ENCODE peak calls at places on chromosomes 13 and 19, in six cellular contexts. V, G, R, A, T and W are unnamed samples. For H3K36me3, the result is how much of the 10 kb centered on the place peaks cover.

GRCh38 chr13:91406619-91407018 is 8.2 kb downstream of the GPC5 start:
- DNase-seq in V (peak), T (peak), R (peak), A (peak), G (peak), W (peak)

GRCh38 chr19:6125571-6125989 is 9.9 kb upstream of the ACSBG2 start:
- DNase-seq in T (peak), A (peak), G (peak), R (peak), V (peak), W (peak)

GRCh38 chr19:51600940-51601575 is 29.1 kb downstream of the SIGLEC5 start:
- DNase-seq in V (no peak), R (no peak), G (peak), T (no peak), A (no peak), W (no peak)

GRCh38 chr13:108368240-108368898 is 98.9 kb downstream of the TNFSF13B start:
- DNase-seq in T (no peak), R (no peak), V (no peak), A (no peak), G (no peak), W (no peak)

GRCh38 chr19:31141301-31141700 is 207.9 kb downstream of the TSHZ3 start:
- DNase-seq in V (peak), A (no peak), T (no peak), G (no peak), R (no peak), W (no peak)

GRCh38 chr19:54696766-54697165 is 27.5 kb upstream of the KIR3DL3 start:
- DNase-seq in A (no peak), V (no peak), T (no peak), G (no peak), R (no peak), W (no peak)

GRCh38 chr19:55484571-55485438 is at the start of gene NAT14:
- DNase-seq in R (peak), V (peak), G (peak), A (peak), T (peak), W (peak)

GRCh38 chr19:29520390-29520789 is 5.4 kb upstream of the VSTM2B start:
- DNase-seq in R (no peak), A (no peak), V (no peak), G (no peak), T (no peak), W (no peak)

GRCh38 chr13:24745516-24745860 is 18.5 kb upstream of the RNF17 start:
- DNase-seq in T (no peak), G (no peak), V (no peak), R (no peak), A (no peak), W (no peak)

GRCh38 chr13:73467103-73467502 is 408.3 kb downstream of the KLF5 start:
- DNase-seq in T (peak), R (no peak), G (no peak), A (no peak), V (peak), W (peak)

GRCh38 chr19:4707956-4708650 is 15.5 kb downstream of the DPP9 start:
- DNase-seq in A (no peak), R (no peak), V (peak), T (no peak), G (no peak), W (peak)

GRCh38 chr19:1153891-1154730 is 20.0 kb downstream of the SBNO2 start:
- DNase-seq in G (no peak), R (no peak), T (no peak), V (no peak), A (no peak), W (no peak)
- H3K36me3 ChIP-seq in G (under half), R (under half), T (under half), V (under half), A (under half), W (under half)

GRCh38 chr19:19491321-19492025 is 23.9 kb downstream of the TSSK6 start:
- DNase-seq in A (no peak), R (no peak), V (no peak), T (no peak), G (no peak), W (no peak)

GRCh38 chr19:19490247-19490968 is 24.9 kb downstream of the TSSK6 start:
- DNase-seq in A (peak), G (peak), V (peak), R (peak), T (peak), W (peak)

GRCh38 chr19:19489804-19490204 is 25.5 kb downstream of the TSSK6 start:
- DNase-seq in T (no peak), G (no peak), R (peak), A (peak), V (no peak), W (no peak)

GRCh38 chr19:19493841-19494546 is 21.4 kb downstream of the TSSK6 start:
- DNase-seq in T (no peak), A (no peak), V (no peak), R (no peak), G (no peak), W (peak)

GRCh38 chr19:19492026-19492610 is 23.2 kb downstream of the TSSK6 start:
- DNase-seq in T (no peak), G (no peak), R (no peak), A (no peak), V (no peak), W (no peak)
- H3K36me3 ChIP-seq in T (under half), G (under half), R (under half), A (under half), V (under half), W (under half)

GRCh38 chr13:37011788-37012187 is 11.2 kb downstream of the EXOSC8 start:
- DNase-seq in R (no peak), A (no peak), T (no peak), V (no peak), G (no peak), W (no peak)
- H3K36me3 ChIP-seq in R (half or more), A (under half), T (under half), V (under half), G (under half), W (half or more)

GRCh38 chr19:18932216-18932841 is 8.7 kb downstream of the HOMER3 start:
- DNase-seq in G (peak), T (peak), R (peak), V (peak), A (peak), W (peak)
- H3K36me3 ChIP-seq in G (under half), T (under half), R (under half), V (under half), A (under half), W (under half)

DNA sequence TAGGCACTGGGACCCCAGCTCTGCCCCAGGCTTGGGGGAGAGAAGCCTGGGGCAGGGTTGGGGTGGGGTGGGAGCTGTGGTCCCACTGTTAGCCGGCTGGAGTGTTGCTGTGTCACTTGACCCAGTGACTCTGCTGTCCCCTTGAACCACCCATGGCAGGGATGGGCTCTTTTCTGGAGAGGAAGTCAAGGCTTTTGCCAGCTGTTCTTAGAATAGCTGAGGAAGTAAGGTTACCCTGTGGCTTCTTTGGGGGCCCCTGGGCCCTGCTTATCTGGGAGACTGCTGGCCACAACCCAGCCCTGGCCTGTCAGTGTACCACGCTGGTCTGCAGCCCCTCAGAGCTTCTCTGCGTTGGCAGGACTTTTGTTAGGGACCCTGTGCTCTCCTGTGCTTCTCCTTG is 9.1 kb downstream of the PNPLA6 start:
- DNase-seq in R (no peak), G (no peak), V (no peak), T (no peak), A (no peak), W (no peak)
- H3K36me3 ChIP-seq in R (under half), G (under half), V (under half), T (under half), A (under half), W (under half)

DNA sequence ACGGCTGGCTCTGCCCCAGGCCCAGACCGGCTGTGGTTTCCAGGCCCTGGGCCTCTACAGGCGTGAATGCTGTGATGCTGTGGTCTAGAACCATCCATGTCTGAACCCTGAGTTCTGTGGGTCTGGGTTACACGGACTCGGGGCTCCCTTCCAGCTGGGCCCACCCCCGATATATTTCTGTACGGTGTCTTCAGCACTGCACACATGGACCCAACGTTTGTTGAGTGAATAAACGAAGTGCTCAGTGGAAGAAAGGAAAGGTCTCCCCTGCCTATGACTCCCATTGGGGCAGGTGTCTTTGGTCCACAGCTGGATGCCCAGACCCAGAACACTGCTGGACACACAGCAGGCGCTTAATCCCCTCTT is 6.7 kb downstream of the TEKTIP1 start:
- DNase-seq in V (no peak), G (no peak), T (no peak), A (no peak), R (no peak), W (no peak)
- H3K36me3 ChIP-seq in V (under half), G (under half), T (under half), A (under half), R (under half), W (under half)

GRCh38 chr19:50046649-50047503 is 21.1 kb downstream of the ZNF473 start:
- DNase-seq in R (peak), G (no peak), V (no peak), A (no peak), T (peak), W (peak)
- H3K36me3 ChIP-seq in R (under half), G (under half), V (under half), A (under half), T (under half), W (under half)

GRCh38 chr19:2761876-2762782 is 20.9 kb downstream of the SGTA start:
- DNase-seq in T (no peak), G (no peak), R (no peak), V (no peak), A (no peak), W (no peak)
- H3K36me3 ChIP-seq in T (under half), G (under half), R (under half), V (under half), A (under half), W (under half)